ENCODE peak calls at places on chromosomes 11 and 22, in nine cellular contexts. One of them, this sample, is unnamed.

GRCh38 chr11:111634981-111635705 is 32.9 kb downstream of the SIK2 start:
- DNase-seq in cardiac fibroblast: peak; percentile 66
- DNase-seq in BJ: no peak
- DNase-seq in astrocyte of the spinal cord: peak; percentile 83
- DNase-seq in CD4-positive, alpha-beta T cell: no peak
- DNase-seq in tibial nerve: no peak
- DNase-seq in left ventricle myocardium inferior: no peak
- DNase-seq in transverse colon: no peak
- DNase-seq in GM12864: no peak
- DNase-seq in this sample: no peak

GRCh38 chr11:111635706-111636045 is 33.4 kb downstream of the SIK2 start:
- DNase-seq in tibial nerve: peak; percentile 14
- DNase-seq in cardiac fibroblast: peak; percentile 63
- DNase-seq in astrocyte of the spinal cord: peak; percentile 89
- DNase-seq in CD4-positive, alpha-beta T cell: no peak
- DNase-seq in BJ: no peak
- DNase-seq in left ventricle myocardium inferior: peak; percentile 25
- DNase-seq in GM12864: no peak
- DNase-seq in transverse colon: peak; percentile 24
- DNase-seq in this sample: no peak

GRCh38 chr11:130485983-130486970 is 37.8 kb downstream of the ADAMTS15 start:
- DNase-seq in tibial nerve: no peak
- DNase-seq in cardiac fibroblast: no peak
- DNase-seq in CD4-positive, alpha-beta T cell: no peak
- DNase-seq in transverse colon: no peak
- DNase-seq in astrocyte of the spinal cord: no peak
- DNase-seq in BJ: no peak
- DNase-seq in left ventricle myocardium inferior: no peak
- DNase-seq in GM12864: no peak
- DNase-seq in this sample: no peak

GRCh38 chr11:40202569-40202968 is 1256.9 kb downstream of the LRRC4C start:
- DNase-seq in left ventricle myocardium inferior: no peak
- DNase-seq in tibial nerve: no peak
- DNase-seq in astrocyte of the spinal cord: no peak
- DNase-seq in CD4-positive, alpha-beta T cell: no peak
- DNase-seq in GM12864: no peak
- DNase-seq in transverse colon: no peak
- DNase-seq in BJ: no peak
- DNase-seq in cardiac fibroblast: no peak
- DNase-seq in this sample: no peak

GRCh38 chr11:115471367-115471766 is 32.8 kb downstream of the CADM1 start:
- DNase-seq in transverse colon: no peak
- DNase-seq in astrocyte of the spinal cord: no peak
- DNase-seq in cardiac fibroblast: no peak
- DNase-seq in left ventricle myocardium inferior: no peak
- DNase-seq in BJ: no peak
- DNase-seq in CD4-positive, alpha-beta T cell: no peak
- DNase-seq in tibial nerve: no peak
- DNase-seq in GM12864: peak; percentile 77
- DNase-seq in this sample: no peak

GRCh38 chr11:40537734-40538133 is 921.7 kb downstream of the LRRC4C start:
- DNase-seq in GM12864: no peak
- DNase-seq in cardiac fibroblast: no peak
- DNase-seq in astrocyte of the spinal cord: no peak
- DNase-seq in CD4-positive, alpha-beta T cell: no peak
- DNase-seq in left ventricle myocardium inferior: no peak
- DNase-seq in BJ: no peak
- DNase-seq in tibial nerve: no peak
- DNase-seq in transverse colon: no peak
- DNase-seq in this sample: no peak

GRCh38 chr22:25027959-25028840 is 75.7 kb downstream of the KIAA1671 start:
- DNase-seq in cardiac fibroblast: peak; percentile 39
- DNase-seq in astrocyte of the spinal cord: peak; percentile 22
- DNase-seq in GM12864: no peak
- DNase-seq in left ventricle myocardium inferior: peak; percentile 29
- DNase-seq in CD4-positive, alpha-beta T cell: no peak
- DNase-seq in transverse colon: peak; percentile 52
- DNase-seq in BJ: no peak
- DNase-seq in tibial nerve: peak; percentile 47
- DNase-seq in this sample: peak; percentile 38

GRCh38 chr11:113401718-113402117 is 14.1 kb downstream of the ANKK1 start:
- DNase-seq in astrocyte of the spinal cord: no peak
- DNase-seq in cardiac fibroblast: no peak
- DNase-seq in tibial nerve: no peak
- DNase-seq in GM12864: no peak
- DNase-seq in transverse colon: peak; percentile 70
- DNase-seq in left ventricle myocardium inferior: peak; percentile 80
- DNase-seq in BJ: no peak
- DNase-seq in CD4-positive, alpha-beta T cell: no peak
- DNase-seq in this sample: peak; percentile 83

GRCh38 chr11:122559734-122560382 is 95.7 kb upstream of the UBASH3B start:
- DNase-seq in CD4-positive, alpha-beta T cell: no peak
- DNase-seq in astrocyte of the spinal cord: no peak
- DNase-seq in transverse colon: no peak
- DNase-seq in tibial nerve: no peak
- DNase-seq in cardiac fibroblast: peak; percentile 62
- DNase-seq in left ventricle myocardium inferior: no peak
- DNase-seq in BJ: no peak
- DNase-seq in GM12864: no peak
- DNase-seq in this sample: no peak

DNA sequence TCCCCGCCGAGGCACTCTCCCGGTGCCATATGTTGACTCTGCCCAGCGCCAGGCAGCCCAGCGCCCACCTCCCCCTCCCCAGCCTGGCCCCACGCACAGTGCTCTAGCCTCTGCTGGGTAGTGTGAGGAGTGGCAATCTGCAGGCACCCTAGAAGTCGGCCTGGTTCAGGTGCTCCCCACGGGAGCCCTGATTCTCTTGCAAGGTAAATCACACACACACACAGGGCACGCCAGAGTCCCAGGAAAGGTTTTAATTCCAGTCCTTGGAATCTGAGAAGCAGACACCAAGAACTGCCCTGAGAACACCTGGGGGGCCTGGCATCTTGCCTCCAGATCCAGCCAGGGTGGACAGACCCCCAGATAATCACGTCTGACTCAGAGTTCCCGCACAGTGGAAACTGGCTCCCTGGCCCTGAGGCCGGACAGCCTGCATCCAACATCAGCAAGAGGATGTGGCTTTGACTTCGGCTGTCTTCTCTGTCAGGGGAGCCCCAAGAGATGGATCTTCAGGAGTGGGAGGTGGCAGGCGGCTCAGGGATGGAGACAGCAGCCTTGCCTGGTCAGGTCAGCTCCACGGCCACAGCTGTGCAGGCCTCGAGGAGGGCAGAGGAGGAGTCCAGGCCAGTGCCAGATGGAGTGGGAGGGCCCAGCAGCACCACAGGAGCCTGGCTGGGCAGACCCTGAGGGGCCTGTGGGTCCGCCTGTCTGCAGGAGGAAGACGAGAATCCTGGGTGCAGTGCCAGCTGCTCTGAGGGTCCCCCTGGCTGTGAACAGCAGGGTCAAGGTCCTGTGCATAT is 1.1 kb upstream of the RIN1 start:
- DNase-seq in transverse colon: no peak
- DNase-seq in left ventricle myocardium inferior: no peak
- DNase-seq in tibial nerve: no peak
- DNase-seq in GM12864: no peak
- DNase-seq in CD4-positive, alpha-beta T cell: no peak
- DNase-seq in BJ: no peak
- DNase-seq in cardiac fibroblast: no peak
- DNase-seq in astrocyte of the spinal cord: peak; percentile 82
- DNase-seq in this sample: no peak
- TF ChIP-seq CTCF in transverse colon: no peak
- TF ChIP-seq CTCF in left ventricle myocardium inferior: no peak
- TF ChIP-seq CTCF in tibial nerve: no peak
- TF ChIP-seq CTCF in GM12864: no peak
- TF ChIP-seq CTCF in CD4-positive, alpha-beta T cell: no peak
- TF ChIP-seq CTCF in BJ: no peak
- TF ChIP-seq CTCF in cardiac fibroblast: no peak
- TF ChIP-seq CTCF in astrocyte of the spinal cord: no peak
- TF ChIP-seq CTCF in this sample: no peak

GRCh38 chr11:13923182-13923581 is 39.3 kb upstream of the SPON1 start:
- DNase-seq in GM12864: no peak
- DNase-seq in cardiac fibroblast: no peak
- DNase-seq in tibial nerve: no peak
- DNase-seq in transverse colon: no peak
- DNase-seq in left ventricle myocardium inferior: no peak
- DNase-seq in BJ: no peak
- DNase-seq in CD4-positive, alpha-beta T cell: no peak
- DNase-seq in astrocyte of the spinal cord: no peak
- DNase-seq in this sample: no peak
- TF ChIP-seq CTCF in GM12864: no peak
- TF ChIP-seq CTCF in cardiac fibroblast: no peak
- TF ChIP-seq CTCF in tibial nerve: no peak
- TF ChIP-seq CTCF in transverse colon: no peak
- TF ChIP-seq CTCF in left ventricle myocardium inferior: no peak
- TF ChIP-seq CTCF in BJ: no peak
- TF ChIP-seq CTCF in CD4-positive, alpha-beta T cell: no peak
- TF ChIP-seq CTCF in astrocyte of the spinal cord: no peak
- TF ChIP-seq CTCF in this sample: no peak

GRCh38 chr11:15773024-15773423 is 583.3 kb downstream of the SOX6 start:
- DNase-seq in cardiac fibroblast: no peak
- DNase-seq in astrocyte of the spinal cord: no peak
- DNase-seq in transverse colon: no peak
- DNase-seq in BJ: no peak
- DNase-seq in GM12864: no peak
- DNase-seq in left ventricle myocardium inferior: no peak
- DNase-seq in CD4-positive, alpha-beta T cell: no peak
- DNase-seq in tibial nerve: no peak
- DNase-seq in this sample: no peak

GRCh38 chr11:15775797-15776196 is 580.5 kb downstream of the SOX6 start:
- DNase-seq in transverse colon: no peak
- DNase-seq in cardiac fibroblast: no peak
- DNase-seq in CD4-positive, alpha-beta T cell: no peak
- DNase-seq in GM12864: no peak
- DNase-seq in astrocyte of the spinal cord: no peak
- DNase-seq in BJ: no peak
- DNase-seq in tibial nerve: no peak
- DNase-seq in left ventricle myocardium inferior: no peak
- DNase-seq in this sample: no peak

GRCh38 chr11:15775051-15775541 is 581.2 kb downstream of the SOX6 start:
- DNase-seq in CD4-positive, alpha-beta T cell: no peak
- DNase-seq in left ventricle myocardium inferior: no peak
- DNase-seq in tibial nerve: no peak
- DNase-seq in BJ: no peak
- DNase-seq in transverse colon: no peak
- DNase-seq in astrocyte of the spinal cord: peak; percentile 33
- DNase-seq in GM12864: no peak
- DNase-seq in cardiac fibroblast: peak; percentile 9
- DNase-seq in this sample: no peak

GRCh38 chr11:15776387-15776786 is 580.0 kb downstream of the SOX6 start:
- DNase-seq in astrocyte of the spinal cord: no peak
- DNase-seq in CD4-positive, alpha-beta T cell: no peak
- DNase-seq in transverse colon: no peak
- DNase-seq in GM12864: no peak
- DNase-seq in tibial nerve: no peak
- DNase-seq in cardiac fibroblast: no peak
- DNase-seq in left ventricle myocardium inferior: no peak
- DNase-seq in BJ: no peak
- DNase-seq in this sample: no peak

DNA sequence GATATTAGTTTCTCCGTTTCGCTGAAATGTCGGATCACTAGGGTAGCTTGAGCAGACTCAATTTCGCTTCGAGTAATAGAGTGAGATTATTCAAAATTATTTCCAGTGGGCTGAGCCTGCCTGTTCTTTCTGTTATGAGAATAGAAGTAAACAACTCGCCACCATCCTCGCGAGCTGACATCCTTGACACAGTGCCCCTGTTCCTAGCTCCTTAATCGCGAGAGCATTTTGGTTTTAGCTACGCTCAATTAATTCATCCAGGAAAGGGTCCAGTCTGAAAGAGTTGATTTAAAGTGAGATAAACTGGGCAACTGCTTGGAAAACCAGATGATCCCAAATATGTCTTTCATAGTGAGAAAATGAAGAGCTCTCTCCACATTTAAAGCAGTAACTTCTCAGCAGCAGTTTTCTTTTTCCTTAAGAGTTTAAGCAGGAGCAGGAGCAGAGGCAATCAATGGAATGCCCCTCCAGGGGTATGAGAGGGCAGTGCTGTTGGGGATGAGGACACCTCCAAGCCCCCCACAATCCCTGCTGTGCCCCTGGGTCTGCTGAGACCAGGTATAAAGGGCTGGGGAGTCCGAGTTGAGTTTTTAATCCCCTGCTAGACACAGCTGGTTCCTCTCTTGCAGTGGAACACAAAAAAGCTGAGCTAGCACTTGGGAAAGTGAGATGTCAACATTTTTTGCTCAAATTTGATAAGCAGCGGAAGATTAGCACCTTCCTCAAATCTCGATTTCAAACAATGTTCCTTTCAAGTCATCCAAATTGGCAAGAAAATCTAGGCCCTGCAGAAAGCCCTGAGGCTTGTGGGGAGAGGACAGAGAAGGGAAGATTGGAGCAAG is 582.1 kb downstream of the SOX6 start:
- DNase-seq in GM12864: no peak
- DNase-seq in BJ: no peak
- DNase-seq in cardiac fibroblast: no peak
- DNase-seq in transverse colon: no peak
- DNase-seq in CD4-positive, alpha-beta T cell: no peak
- DNase-seq in tibial nerve: no peak
- DNase-seq in astrocyte of the spinal cord: no peak
- DNase-seq in left ventricle myocardium inferior: no peak
- DNase-seq in this sample: no peak
- TF ChIP-seq CTCF in GM12864: no peak
- TF ChIP-seq CTCF in BJ: no peak
- TF ChIP-seq CTCF in cardiac fibroblast: no peak
- TF ChIP-seq CTCF in transverse colon: no peak
- TF ChIP-seq CTCF in CD4-positive, alpha-beta T cell: no peak
- TF ChIP-seq CTCF in tibial nerve: no peak
- TF ChIP-seq CTCF in astrocyte of the spinal cord: no peak
- TF ChIP-seq CTCF in left ventricle myocardium inferior: no peak
- TF ChIP-seq CTCF in this sample: no peak

GRCh38 chr11:68868221-68868620 is 26.5 kb upstream of the CPT1A start:
- DNase-seq in BJ: no peak
- DNase-seq in CD4-positive, alpha-beta T cell: no peak
- DNase-seq in tibial nerve: no peak
- DNase-seq in GM12864: no peak
- DNase-seq in left ventricle myocardium inferior: no peak
- DNase-seq in astrocyte of the spinal cord: no peak
- DNase-seq in cardiac fibroblast: no peak
- DNase-seq in transverse colon: no peak
- DNase-seq in this sample: no peak

GRCh38 chr11:68865241-68865640 is 23.5 kb upstream of the CPT1A start:
- DNase-seq in left ventricle myocardium inferior: no peak
- DNase-seq in tibial nerve: no peak
- DNase-seq in CD4-positive, alpha-beta T cell: no peak
- DNase-seq in GM12864: no peak
- DNase-seq in transverse colon: no peak
- DNase-seq in cardiac fibroblast: no peak
- DNase-seq in astrocyte of the spinal cord: no peak
- DNase-seq in BJ: no peak
- DNase-seq in this sample: no peak

GRCh38 chr11:68872216-68873003 is 30.7 kb upstream of the CPT1A start:
- DNase-seq in CD4-positive, alpha-beta T cell: no peak
- DNase-seq in GM12864: no peak
- DNase-seq in BJ: peak; percentile 26
- DNase-seq in left ventricle myocardium inferior: no peak
- DNase-seq in cardiac fibroblast: peak; percentile 71
- DNase-seq in tibial nerve: no peak
- DNase-seq in transverse colon: no peak
- DNase-seq in astrocyte of the spinal cord: peak; percentile 76
- DNase-seq in this sample: no peak

GRCh38 chr11:68867067-68867466 is 25.4 kb upstream of the CPT1A start:
- DNase-seq in GM12864: no peak
- DNase-seq in left ventricle myocardium inferior: no peak
- DNase-seq in BJ: no peak
- DNase-seq in cardiac fibroblast: no peak
- DNase-seq in astrocyte of the spinal cord: no peak
- DNase-seq in tibial nerve: no peak
- DNase-seq in CD4-positive, alpha-beta T cell: no peak
- DNase-seq in transverse colon: no peak
- DNase-seq in this sample: no peak

GRCh38 chr11:68870470-68870869 is 28.8 kb upstream of the CPT1A start:
- DNase-seq in GM12864: no peak
- DNase-seq in tibial nerve: no peak
- DNase-seq in astrocyte of the spinal cord: no peak
- DNase-seq in BJ: no peak
- DNase-seq in transverse colon: no peak
- DNase-seq in CD4-positive, alpha-beta T cell: no peak
- DNase-seq in left ventricle myocardium inferior: no peak
- DNase-seq in cardiac fibroblast: peak; percentile 19
- DNase-seq in this sample: peak; percentile 6
- TF ChIP-seq CTCF in GM12864: no peak
- TF ChIP-seq CTCF in tibial nerve: no peak
- TF ChIP-seq CTCF in astrocyte of the spinal cord: no peak
- TF ChIP-seq CTCF in BJ: peak; percentile 27
- TF ChIP-seq CTCF in transverse colon: no peak
- TF ChIP-seq CTCF in CD4-positive, alpha-beta T cell: no peak
- TF ChIP-seq CTCF in left ventricle myocardium inferior: peak; percentile 42
- TF ChIP-seq CTCF in cardiac fibroblast: peak; percentile 1
- TF ChIP-seq CTCF in this sample: no peak